ENCODE peak calls at places on chromosomes 16 and 17, in nine cellular contexts. One of them, this sample, is unnamed.

GRCh38 chr16:68335175-68335574 is 24.4 kb downstream of the PRMT7 start:
- DNase-seq in PC-9: no peak
- DNase-seq in vagina: no peak
- DNase-seq in psoas muscle: no peak
- DNase-seq in foreskin fibroblast: no peak
- DNase-seq in mammary epithelial cell: peak; percentile 6
- DNase-seq in HFFc6: no peak
- DNase-seq in fibroblast of mammary gland: peak; percentile 79
- DNase-seq in right lobe of liver: no peak
- DNase-seq in this sample: no peak

GRCh38 chr17:48529191-48529979 is 1.4 kb downstream of the HOXB1 start:
- DNase-seq in mammary epithelial cell: no peak
- DNase-seq in foreskin fibroblast: no peak
- DNase-seq in right lobe of liver: no peak
- DNase-seq in PC-9: no peak
- DNase-seq in psoas muscle: no peak
- DNase-seq in vagina: no peak
- DNase-seq in fibroblast of mammary gland: no peak
- DNase-seq in HFFc6: no peak
- DNase-seq in this sample: no peak

GRCh38 chr16:20268409-20268808 is 58.9 kb downstream of the GP2 start:
- DNase-seq in foreskin fibroblast: no peak
- DNase-seq in psoas muscle: no peak
- DNase-seq in fibroblast of mammary gland: no peak
- DNase-seq in PC-9: no peak
- DNase-seq in right lobe of liver: no peak
- DNase-seq in vagina: no peak
- DNase-seq in HFFc6: no peak
- DNase-seq in mammary epithelial cell: no peak
- DNase-seq in this sample: no peak

GRCh38 chr17:62094175-62094574 is 29.1 kb upstream of the MED13 start:
- DNase-seq in psoas muscle: no peak
- DNase-seq in foreskin fibroblast: no peak
- DNase-seq in mammary epithelial cell: peak; percentile 12
- DNase-seq in fibroblast of mammary gland: peak; percentile 63
- DNase-seq in PC-9: no peak
- DNase-seq in right lobe of liver: no peak
- DNase-seq in HFFc6: no peak
- DNase-seq in vagina: no peak
- DNase-seq in this sample: no peak

GRCh38 chr17:79824234-79824633 is 15.0 kb downstream of the CBX4 start:
- DNase-seq in mammary epithelial cell: no peak
- DNase-seq in foreskin fibroblast: no peak
- DNase-seq in PC-9: no peak
- DNase-seq in vagina: no peak
- DNase-seq in psoas muscle: no peak
- DNase-seq in fibroblast of mammary gland: no peak
- DNase-seq in HFFc6: no peak
- DNase-seq in right lobe of liver: no peak
- DNase-seq in this sample: no peak

GRCh38 chr17:74513987-74514631 is 17.2 kb downstream of the CD300LB start:
- DNase-seq in foreskin fibroblast: no peak
- DNase-seq in psoas muscle: no peak
- DNase-seq in HFFc6: peak; percentile 30
- DNase-seq in PC-9: no peak
- DNase-seq in vagina: no peak
- DNase-seq in fibroblast of mammary gland: peak; percentile 65
- DNase-seq in mammary epithelial cell: peak; percentile 54
- DNase-seq in right lobe of liver: no peak
- DNase-seq in this sample: peak; percentile 84

GRCh38 chr17:58391302-58391984 is 25.9 kb downstream of the RNF43 start:
- DNase-seq in vagina: no peak
- DNase-seq in mammary epithelial cell: peak; percentile 91
- DNase-seq in right lobe of liver: peak; percentile 84
- DNase-seq in PC-9: peak; percentile 94
- DNase-seq in HFFc6: no peak
- DNase-seq in foreskin fibroblast: peak; percentile 14
- DNase-seq in psoas muscle: no peak
- DNase-seq in fibroblast of mammary gland: no peak
- DNase-seq in this sample: no peak

GRCh38 chr17:557371-557770 is 157.3 kb downstream of the VPS53 start:
- DNase-seq in mammary epithelial cell: no peak
- DNase-seq in psoas muscle: no peak
- DNase-seq in PC-9: no peak
- DNase-seq in foreskin fibroblast: no peak
- DNase-seq in right lobe of liver: no peak
- DNase-seq in vagina: no peak
- DNase-seq in HFFc6: peak; percentile 37
- DNase-seq in fibroblast of mammary gland: peak; percentile 59
- DNase-seq in this sample: no peak

GRCh38 chr17:75289832-75290337 is 652 bp upstream of the SLC25A19 start:
- DNase-seq in vagina: no peak
- DNase-seq in PC-9: no peak
- DNase-seq in foreskin fibroblast: peak; percentile 64
- DNase-seq in fibroblast of mammary gland: peak; percentile 65
- DNase-seq in psoas muscle: no peak
- DNase-seq in right lobe of liver: peak; percentile 70
- DNase-seq in mammary epithelial cell: peak; percentile 47
- DNase-seq in HFFc6: peak; percentile 64
- DNase-seq in this sample: peak; percentile 91

GRCh38 chr17:81558115-81558468 is 5.9 kb upstream of the FAAP100 start:
- DNase-seq in foreskin fibroblast: no peak
- DNase-seq in mammary epithelial cell: no peak
- DNase-seq in right lobe of liver: no peak
- DNase-seq in PC-9: no peak
- DNase-seq in HFFc6: no peak
- DNase-seq in fibroblast of mammary gland: no peak
- DNase-seq in psoas muscle: no peak
- DNase-seq in vagina: no peak
- DNase-seq in this sample: no peak

GRCh38 chr17:81556863-81557262 is 4.7 kb upstream of the FAAP100 start:
- DNase-seq in fibroblast of mammary gland: no peak
- DNase-seq in mammary epithelial cell: no peak
- DNase-seq in right lobe of liver: no peak
- DNase-seq in psoas muscle: peak; percentile 40
- DNase-seq in PC-9: no peak
- DNase-seq in HFFc6: no peak
- DNase-seq in foreskin fibroblast: no peak
- DNase-seq in vagina: no peak
- DNase-seq in this sample: no peak

GRCh38 chr17:81557276-81558114 is 5.3 kb upstream of the FAAP100 start:
- DNase-seq in vagina: no peak
- DNase-seq in mammary epithelial cell: no peak
- DNase-seq in foreskin fibroblast: no peak
- DNase-seq in HFFc6: no peak
- DNase-seq in right lobe of liver: no peak
- DNase-seq in PC-9: no peak
- DNase-seq in psoas muscle: no peak
- DNase-seq in fibroblast of mammary gland: no peak
- DNase-seq in this sample: no peak

GRCh38 chr17:81561494-81561885 is 9.3 kb upstream of the FAAP100 start:
- DNase-seq in HFFc6: peak; percentile 48
- DNase-seq in right lobe of liver: no peak
- DNase-seq in fibroblast of mammary gland: peak; percentile 84
- DNase-seq in vagina: no peak
- DNase-seq in psoas muscle: no peak
- DNase-seq in foreskin fibroblast: peak; percentile 61
- DNase-seq in mammary epithelial cell: no peak
- DNase-seq in PC-9: no peak
- DNase-seq in this sample: no peak

DNA sequence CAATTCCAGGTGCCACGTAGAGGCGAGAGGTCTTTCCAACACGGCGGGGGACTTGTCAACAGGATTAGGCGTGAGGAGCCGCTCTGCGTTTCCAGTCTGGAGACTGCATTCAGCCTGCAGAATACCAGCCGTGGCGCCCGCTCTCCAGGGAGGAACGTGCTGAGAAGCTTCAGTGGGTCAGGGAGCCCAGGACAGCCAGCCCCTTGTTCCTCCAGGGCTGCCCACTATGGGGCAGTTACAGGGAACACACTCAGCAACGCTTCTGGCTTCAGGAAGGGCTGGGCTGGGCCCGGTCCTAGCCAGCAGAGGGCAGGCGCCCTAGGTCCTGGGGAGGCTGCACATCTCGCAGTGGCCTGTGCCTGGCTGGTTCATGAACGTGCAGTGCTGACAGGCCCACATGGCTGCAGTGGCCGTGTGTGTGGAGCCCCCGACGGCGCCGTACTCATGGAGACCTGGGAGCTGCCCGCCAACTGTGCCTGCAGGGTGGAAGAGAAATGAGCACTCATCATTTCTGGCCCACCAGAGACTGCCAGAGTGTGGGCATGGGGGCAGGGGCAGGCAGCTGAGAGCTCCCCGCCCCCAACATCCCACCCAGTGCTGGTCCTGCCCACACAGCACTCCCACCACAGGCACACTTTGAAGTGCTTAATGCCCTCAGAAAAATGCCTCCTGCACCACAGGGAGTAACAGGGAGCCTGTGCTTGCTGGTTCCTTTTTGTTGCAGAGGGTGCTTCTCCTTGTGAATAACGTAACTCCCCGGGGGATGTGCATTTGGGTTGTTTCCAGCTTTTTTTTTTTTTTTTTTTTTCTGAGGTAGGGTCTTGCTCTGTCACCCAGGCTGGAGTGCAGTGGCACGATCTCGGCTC is 7.0 kb upstream of the FAAP100 start:
- DNase-seq in foreskin fibroblast: no peak
- DNase-seq in fibroblast of mammary gland: no peak
- DNase-seq in psoas muscle: peak; percentile 27
- DNase-seq in HFFc6: no peak
- DNase-seq in right lobe of liver: no peak
- DNase-seq in vagina: no peak
- DNase-seq in PC-9: no peak
- DNase-seq in mammary epithelial cell: no peak
- DNase-seq in this sample: no peak
- TF ChIP-seq CTCF in foreskin fibroblast: peak; percentile 19
- TF ChIP-seq CTCF in fibroblast of mammary gland: peak; percentile 11
- TF ChIP-seq CTCF in psoas muscle: no peak
- TF ChIP-seq CTCF in HFFc6: peak; percentile 59
- TF ChIP-seq CTCF in right lobe of liver: peak; percentile 16
- TF ChIP-seq CTCF in vagina: no peak
- TF ChIP-seq CTCF in PC-9: no peak
- TF ChIP-seq CTCF in mammary epithelial cell: peak; percentile 23
- TF ChIP-seq CTCF in this sample: no peak

GRCh38 chr17:80970762-80971703 is 20.6 kb upstream of the CHMP6 start:
- DNase-seq in HFFc6: no peak
- DNase-seq in right lobe of liver: no peak
- DNase-seq in vagina: no peak
- DNase-seq in PC-9: no peak
- DNase-seq in fibroblast of mammary gland: no peak
- DNase-seq in foreskin fibroblast: no peak
- DNase-seq in mammary epithelial cell: no peak
- DNase-seq in psoas muscle: peak; percentile 54
- DNase-seq in this sample: no peak
- TF ChIP-seq CTCF in HFFc6: no peak
- TF ChIP-seq CTCF in right lobe of liver: peak; percentile 2
- TF ChIP-seq CTCF in vagina: no peak
- TF ChIP-seq CTCF in PC-9: peak; percentile 2
- TF ChIP-seq CTCF in fibroblast of mammary gland: no peak
- TF ChIP-seq CTCF in foreskin fibroblast: no peak
- TF ChIP-seq CTCF in mammary epithelial cell: no peak
- TF ChIP-seq CTCF in psoas muscle: peak; percentile 2
- TF ChIP-seq CTCF in this sample: no peak

DNA sequence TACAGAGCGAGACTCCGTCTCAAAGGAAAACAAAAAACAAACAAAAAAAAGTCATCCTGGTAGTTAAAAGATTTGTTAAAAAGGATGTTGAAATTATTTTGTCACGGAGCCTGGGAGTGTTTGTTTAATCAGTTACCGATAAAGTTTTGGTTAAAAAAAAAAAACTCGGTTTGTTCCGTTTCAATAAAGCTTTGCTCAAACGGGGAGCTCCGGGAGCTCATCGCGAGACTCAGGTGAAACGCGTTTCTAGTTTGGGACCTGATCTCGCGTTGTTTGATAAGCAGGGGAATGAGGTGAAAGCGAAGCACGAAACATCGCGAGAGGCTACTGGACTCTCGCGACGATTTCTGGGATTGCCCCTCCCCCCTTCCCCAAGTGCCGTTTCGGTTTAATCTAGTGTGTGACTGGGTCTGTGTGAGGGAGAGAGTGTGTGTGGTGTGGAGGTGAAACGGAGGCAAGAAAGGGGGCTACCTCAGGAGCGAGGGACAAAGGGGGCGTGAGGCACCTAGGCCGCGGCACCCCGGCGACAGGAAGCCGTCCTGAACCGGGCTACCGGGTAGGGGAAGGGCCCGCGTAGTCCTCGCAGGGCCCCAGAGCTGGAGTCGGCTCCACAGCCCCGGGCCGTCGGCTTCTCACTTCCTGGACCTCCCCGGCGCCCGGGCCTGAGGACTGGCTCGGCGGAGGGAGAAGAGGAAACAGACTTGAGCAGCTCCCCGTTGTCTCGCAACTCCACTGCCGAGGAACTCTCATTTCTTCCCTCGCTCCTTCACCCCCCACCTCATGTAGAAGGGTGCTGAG is at the start of gene CDK12:
- DNase-seq in fibroblast of mammary gland: peak; percentile 100
- DNase-seq in PC-9: peak; percentile 98
- DNase-seq in psoas muscle: peak; percentile 96
- DNase-seq in right lobe of liver: peak; percentile 94
- DNase-seq in mammary epithelial cell: peak; percentile 99
- DNase-seq in HFFc6: peak; percentile 99
- DNase-seq in vagina: peak; percentile 99
- DNase-seq in foreskin fibroblast: peak; percentile 99
- DNase-seq in this sample: peak; percentile 97
- TF ChIP-seq CTCF in fibroblast of mammary gland: no peak
- TF ChIP-seq CTCF in PC-9: no peak
- TF ChIP-seq CTCF in psoas muscle: no peak
- TF ChIP-seq CTCF in right lobe of liver: no peak
- TF ChIP-seq CTCF in mammary epithelial cell: no peak
- TF ChIP-seq CTCF in HFFc6: no peak
- TF ChIP-seq CTCF in vagina: no peak
- TF ChIP-seq CTCF in foreskin fibroblast: no peak
- TF ChIP-seq CTCF in this sample: no peak

DNA sequence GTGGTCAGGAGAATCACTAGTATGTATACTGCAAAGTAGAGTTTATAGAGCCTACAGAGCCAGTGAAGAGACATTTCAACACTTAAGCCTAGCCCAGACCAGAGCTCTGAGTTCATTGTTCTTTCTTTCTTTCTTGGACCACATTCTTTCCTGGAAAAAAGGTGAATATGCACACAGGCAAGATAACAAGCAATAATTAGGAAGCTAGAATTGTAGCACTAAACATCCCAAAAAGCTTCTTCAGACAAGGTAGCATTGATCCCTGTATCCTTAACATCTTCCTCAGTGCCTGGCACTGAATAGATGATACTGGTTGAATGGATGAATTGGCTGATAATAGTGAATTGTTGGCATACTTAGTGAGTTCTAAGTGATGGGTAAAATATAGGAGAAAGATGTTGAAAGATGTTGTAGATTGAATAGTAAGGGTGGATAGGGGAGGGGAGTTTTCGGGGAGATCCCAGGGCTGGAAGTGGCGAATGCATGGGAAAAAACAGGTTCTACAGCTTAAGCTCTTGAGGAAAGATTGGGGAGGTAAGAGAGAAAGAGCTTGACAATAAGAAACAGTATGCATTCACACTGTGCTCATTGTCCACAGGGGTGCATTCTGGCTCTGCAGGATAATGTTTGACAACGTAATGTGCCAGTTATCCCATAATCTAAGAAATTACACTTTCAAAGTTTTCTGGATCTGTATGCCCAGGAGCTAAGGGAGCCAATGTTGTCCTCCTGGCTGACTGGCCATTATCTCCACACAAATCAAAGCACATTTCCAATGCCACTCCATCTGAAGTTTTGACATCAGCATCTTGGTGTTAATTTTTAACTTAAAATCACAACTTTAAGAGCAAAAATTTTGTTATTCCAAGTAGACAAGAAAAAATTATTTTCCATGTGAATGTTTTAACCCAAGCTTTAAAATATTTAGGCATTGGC is 35.6 kb downstream of the TUBD1 start:
- DNase-seq in foreskin fibroblast: no peak
- DNase-seq in mammary epithelial cell: no peak
- DNase-seq in psoas muscle: no peak
- DNase-seq in fibroblast of mammary gland: no peak
- DNase-seq in PC-9: peak; percentile 81
- DNase-seq in vagina: no peak
- DNase-seq in right lobe of liver: no peak
- DNase-seq in HFFc6: no peak
- DNase-seq in this sample: no peak
- TF ChIP-seq CTCF in foreskin fibroblast: no peak
- TF ChIP-seq CTCF in mammary epithelial cell: no peak
- TF ChIP-seq CTCF in psoas muscle: no peak
- TF ChIP-seq CTCF in fibroblast of mammary gland: no peak
- TF ChIP-seq CTCF in PC-9: no peak
- TF ChIP-seq CTCF in vagina: no peak
- TF ChIP-seq CTCF in right lobe of liver: no peak
- TF ChIP-seq CTCF in HFFc6: no peak
- TF ChIP-seq CTCF in this sample: no peak

This sample was measured in activated CD8-positive, alpha-beta T cell treated with anti-CD3 and anti-CD28 coated beads for 36 hours.